ENCODE peak calls at places on chromosome 15, in five cellular contexts. One of them, this sample, is unnamed.

GRCh38 chr15:86942285-86942684 is 862.6 kb downstream of the AGBL1 start:
- DNase-seq in activated CD8-positive, alpha-beta memory T cell treated with anti-CD3 and anti-CD28 coated beads for 48 hours: no peak
- DNase-seq in epithelial cell of esophagus: peak
- DNase-seq in Daoy: no peak
- DNase-seq in left lung: no peak
- DNase-seq in this sample: no peak

GRCh38 chr15:70099966-70100494 is 2.3 kb upstream of the TLE3 start:
- DNase-seq in left lung: no peak
- DNase-seq in activated CD8-positive, alpha-beta memory T cell treated with anti-CD3 and anti-CD28 coated beads for 48 hours: no peak
- DNase-seq in Daoy: peak
- DNase-seq in epithelial cell of esophagus: no peak
- DNase-seq in this sample: no peak

GRCh38 chr15:55267401-55268053 is 22.1 kb downstream of the RAB27A start:
- DNase-seq in Daoy: peak
- DNase-seq in left lung: peak
- DNase-seq in epithelial cell of esophagus: no peak
- DNase-seq in activated CD8-positive, alpha-beta memory T cell treated with anti-CD3 and anti-CD28 coated beads for 48 hours: no peak
- DNase-seq in this sample: no peak

GRCh38 chr15:71051539-71051938 is 63.7 kb upstream of the THSD4 start:
- DNase-seq in Daoy: no peak
- DNase-seq in activated CD8-positive, alpha-beta memory T cell treated with anti-CD3 and anti-CD28 coated beads for 48 hours: no peak
- DNase-seq in epithelial cell of esophagus: peak
- DNase-seq in left lung: no peak
- DNase-seq in this sample: peak

GRCh38 chr15:63598467-63599400 is 1.5 kb downstream of the FBXL22 start:
- DNase-seq in epithelial cell of esophagus: no peak
- DNase-seq in left lung: no peak
- DNase-seq in activated CD8-positive, alpha-beta memory T cell treated with anti-CD3 and anti-CD28 coated beads for 48 hours: no peak
- DNase-seq in Daoy: no peak
- DNase-seq in this sample: no peak

GRCh38 chr15:75578206-75578947 is 738 bp downstream of the PTPN9 start:
- DNase-seq in epithelial cell of esophagus: peak
- DNase-seq in left lung: peak
- DNase-seq in activated CD8-positive, alpha-beta memory T cell treated with anti-CD3 and anti-CD28 coated beads for 48 hours: no peak
- DNase-seq in Daoy: peak
- DNase-seq in this sample: no peak

GRCh38 chr15:67050522-67051087 is 14.8 kb upstream of the SMAD3 start:
- DNase-seq in left lung: no peak
- DNase-seq in Daoy: no peak
- DNase-seq in activated CD8-positive, alpha-beta memory T cell treated with anti-CD3 and anti-CD28 coated beads for 48 hours: no peak
- DNase-seq in epithelial cell of esophagus: no peak
- DNase-seq in this sample: no peak

GRCh38 chr15:41423979-41424659 is 7.2 kb downstream of the RTF1 start:
- DNase-seq in left lung: no peak
- DNase-seq in Daoy: no peak
- DNase-seq in epithelial cell of esophagus: no peak
- DNase-seq in activated CD8-positive, alpha-beta memory T cell treated with anti-CD3 and anti-CD28 coated beads for 48 hours: no peak
- DNase-seq in this sample: no peak